ENCODE peak calls at places on chromosomes 6 and 20, in eight cellular contexts. C, B, X, U, Z, H, K and A are unnamed samples. For H3K4me1, the result is how much of the 10 kb centered on the place peaks cover.

GRCh38 chr20:59753836-59754235 is 149.5 kb downstream of the PHACTR3 start:
- DNase-seq in C (no peak), U (no peak), X (no peak), H (no peak), B (no peak), Z (no peak), K (no peak), A (no peak)

GRCh38 chr6:169169941-169170582 is 83.6 kb downstream of the THBS2 start:
- DNase-seq in B (no peak), K (peak), C (no peak), H (no peak), Z (no peak), X (no peak), U (no peak), A (peak)

GRCh38 chr6:138110229-138110628 is 3.0 kb upstream of the PERP start:
- DNase-seq in Z (no peak), K (no peak), B (no peak), U (no peak), X (no peak), C (no peak), H (no peak), A (no peak)

GRCh38 chr6:144344651-144345050 is 59.5 kb downstream of the UTRN start:
- DNase-seq in C (no peak), Z (no peak), X (no peak), B (no peak), K (no peak), U (no peak), H (no peak), A (no peak)

GRCh38 chr6:39998126-39998525 is 63.9 kb upstream of the MOCS1 start:
- DNase-seq in Z (no peak), X (no peak), K (no peak), H (no peak), C (no peak), U (no peak), B (no peak), A (no peak)

GRCh38 chr6:86215323-86215722 is 572.6 kb upstream of the SYNCRIP start:
- DNase-seq in B (no peak), U (no peak), Z (no peak), K (no peak), X (no peak), C (no peak), H (no peak), A (no peak)

GRCh38 chr6:18019539-18020534 is 32.4 kb upstream of the KIF13A start:
- DNase-seq in K (no peak), U (no peak), B (no peak), H (peak), X (no peak), C (no peak), Z (no peak), A (no peak)

GRCh38 chr6:130269969-130270635 is 47.4 kb upstream of the SAMD3 start:
- DNase-seq in K (no peak), C (no peak), X (no peak), Z (no peak), H (no peak), U (no peak), B (no peak), A (no peak)

GRCh38 chr6:159978291-159979135 is 9.6 kb downstream of the IGF2R start:
- DNase-seq in C (no peak), H (no peak), K (no peak), X (no peak), U (no peak), B (no peak), Z (no peak), A (no peak)

GRCh38 chr6:82906951-82907350 is 158.7 kb downstream of the UBE3D start:
- DNase-seq in X (no peak), B (no peak), K (no peak), Z (no peak), U (no peak), C (no peak), H (no peak), A (no peak)

GRCh38 chr6:151313060-151313459 is 73.3 kb downstream of the AKAP12 start:
- DNase-seq in H (no peak), K (no peak), B (no peak), C (no peak), X (no peak), U (no peak), Z (no peak), A (no peak)

GRCh38 chr6:168671028-168671862 is 230.3 kb downstream of the SMOC2 start:
- DNase-seq in U (no peak), H (no peak), X (no peak), K (peak), C (no peak), Z (no peak), B (no peak), A (no peak)

GRCh38 chr6:16168858-16169257 is 40.0 kb downstream of the MYLIP start:
- DNase-seq in C (peak), Z (no peak), B (no peak), K (no peak), U (no peak), H (no peak), X (no peak), A (no peak)

GRCh38 chr20:57708694-57709673 is 831 bp downstream of the PMEPA1 start:
- DNase-seq in U (no peak), Z (no peak), B (no peak), X (peak), C (peak), K (peak), H (peak), A (peak)
- H3K4me3 ChIP-seq in U (peak), Z (peak), B (peak), X (peak), C (peak), K (peak), H (peak), A (peak)

DNA sequence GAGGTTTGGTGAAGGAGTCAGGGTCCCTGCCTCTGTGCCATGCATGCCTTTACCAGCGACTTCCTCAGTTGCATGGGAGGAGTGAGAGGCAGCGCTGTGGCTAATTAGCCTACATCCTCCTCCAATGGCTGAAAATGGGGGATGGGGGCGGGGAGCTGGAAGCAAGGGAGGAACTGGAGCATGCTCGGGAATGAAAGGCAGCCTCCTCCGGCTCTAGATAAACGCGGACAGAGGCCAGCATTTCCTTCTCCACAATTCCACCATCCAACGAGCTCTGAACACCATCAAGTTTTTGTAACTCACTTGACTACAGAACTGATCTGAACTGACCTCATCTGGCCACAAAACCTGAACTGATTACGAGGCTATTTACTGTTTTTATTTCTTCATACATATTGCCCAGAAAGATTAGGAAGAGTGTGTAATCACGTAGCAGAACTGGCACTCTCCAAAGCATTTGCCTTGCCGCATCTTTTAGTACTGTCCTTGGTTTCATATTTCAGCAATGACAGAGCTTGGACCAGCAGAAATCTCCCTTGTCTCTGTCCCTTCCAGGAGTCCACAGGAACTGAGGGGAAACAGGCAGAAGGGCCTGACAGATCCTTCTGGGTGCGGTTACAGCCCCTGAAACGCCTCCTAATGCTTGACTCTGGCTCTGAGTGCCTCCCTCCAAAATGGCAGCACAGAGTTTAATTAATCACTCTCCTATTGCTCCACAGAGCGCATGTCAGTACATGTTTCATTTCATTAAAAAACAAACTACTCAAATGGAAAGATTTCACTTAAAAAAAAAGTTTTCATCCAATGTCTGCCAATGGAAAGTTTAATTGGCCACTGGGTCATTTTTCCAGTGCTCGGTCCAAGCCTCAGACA is 58.2 kb upstream of the TRAF3IP2 start:
- DNase-seq in Z (peak), X (peak), H (peak), B (no peak), C (peak), U (no peak), K (peak), A (peak)
- H3K4me1 ChIP-seq in Z (under half), X (under half), H (half or more), B (half or more), C (half or more), U (under half), K (under half), A (half or more)

DNA sequence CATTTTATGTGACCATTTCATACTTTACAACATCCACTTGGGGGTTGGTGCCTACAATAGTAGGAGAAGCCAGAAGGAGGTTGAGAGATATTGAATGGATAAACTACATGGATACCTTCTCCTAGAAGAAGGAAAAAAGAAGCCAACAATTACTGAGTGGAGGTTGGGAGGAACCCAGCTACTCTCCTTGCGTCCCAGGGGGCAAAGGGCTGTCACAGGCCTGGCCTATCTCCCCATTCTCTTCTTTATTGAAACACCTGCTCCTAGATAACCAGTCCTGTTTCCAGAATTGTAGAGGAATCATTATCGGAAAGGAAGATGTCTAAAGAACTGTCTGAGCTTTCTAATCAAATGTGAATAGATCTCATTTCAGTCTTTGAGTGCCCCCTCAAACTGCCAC is 115.1 kb downstream of the MAP7 start:
- DNase-seq in K (no peak), U (no peak), H (no peak), C (no peak), Z (no peak), B (no peak), X (no peak), A (no peak)
- H3K27ac ChIP-seq in K (no peak), U (peak), H (no peak), C (peak), Z (no peak), B (peak), X (no peak), A (peak)

GRCh38 chr6:1388927-1389790 is at the start of gene FOXF2:
- DNase-seq in H (no peak), K (peak), C (no peak), B (no peak), U (no peak), X (no peak), Z (no peak), A (no peak)

GRCh38 chr6:1390071-1390804 is 862 bp downstream of the FOXF2 start:
- DNase-seq in U (no peak), C (no peak), H (no peak), Z (no peak), B (no peak), K (peak), X (no peak), A (no peak)

GRCh38 chr6:1391692-1392309 is 2.4 kb downstream of the FOXF2 start:
- DNase-seq in U (no peak), H (no peak), K (no peak), X (no peak), B (no peak), Z (no peak), C (no peak), A (no peak)

GRCh38 chr6:1389791-1390070 is 355 bp downstream of the FOXF2 start:
- DNase-seq in Z (no peak), B (no peak), K (no peak), U (no peak), X (no peak), C (no peak), H (no peak), A (no peak)

DNA sequence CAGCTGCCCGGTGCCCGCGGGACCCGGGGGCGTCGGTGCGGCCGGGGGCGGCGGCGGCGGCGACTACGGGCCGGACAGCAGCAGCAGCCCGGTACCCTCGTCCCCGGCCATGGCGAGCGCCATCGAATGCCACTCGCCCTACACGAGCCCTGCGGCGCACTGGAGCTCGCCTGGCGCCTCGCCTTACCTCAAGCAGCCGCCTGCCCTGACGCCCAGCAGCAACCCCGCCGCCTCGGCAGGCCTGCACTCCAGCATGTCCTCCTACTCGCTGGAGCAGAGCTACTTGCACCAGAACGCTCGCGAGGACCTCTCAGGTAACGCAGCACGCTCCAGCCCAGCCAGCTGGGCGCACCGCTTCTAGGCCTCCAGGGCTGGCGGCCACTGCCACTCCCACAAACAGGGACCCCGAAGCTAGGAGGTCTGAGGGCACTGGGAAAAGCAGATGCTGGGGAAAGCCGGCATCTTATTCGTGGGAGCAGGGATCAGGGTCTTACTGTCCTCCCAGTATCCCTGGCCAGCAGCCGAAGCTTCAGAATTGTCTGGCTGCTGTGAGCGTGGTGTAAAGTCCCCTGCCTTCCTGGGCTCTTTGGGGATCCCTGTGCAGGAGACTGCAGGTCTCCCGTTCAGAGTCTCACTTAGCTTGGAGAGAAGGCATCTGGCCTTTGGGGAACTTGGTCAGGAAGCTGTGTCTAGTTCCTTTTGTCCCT is 1.6 kb downstream of the FOXF2 start:
- DNase-seq in C (peak), U (no peak), Z (no peak), H (no peak), X (no peak), K (peak), B (no peak), A (no peak)
- H3K4me3 ChIP-seq in C (peak), U (no peak), Z (peak), H (peak), X (no peak), K (no peak), B (peak), A (peak)

DNA sequence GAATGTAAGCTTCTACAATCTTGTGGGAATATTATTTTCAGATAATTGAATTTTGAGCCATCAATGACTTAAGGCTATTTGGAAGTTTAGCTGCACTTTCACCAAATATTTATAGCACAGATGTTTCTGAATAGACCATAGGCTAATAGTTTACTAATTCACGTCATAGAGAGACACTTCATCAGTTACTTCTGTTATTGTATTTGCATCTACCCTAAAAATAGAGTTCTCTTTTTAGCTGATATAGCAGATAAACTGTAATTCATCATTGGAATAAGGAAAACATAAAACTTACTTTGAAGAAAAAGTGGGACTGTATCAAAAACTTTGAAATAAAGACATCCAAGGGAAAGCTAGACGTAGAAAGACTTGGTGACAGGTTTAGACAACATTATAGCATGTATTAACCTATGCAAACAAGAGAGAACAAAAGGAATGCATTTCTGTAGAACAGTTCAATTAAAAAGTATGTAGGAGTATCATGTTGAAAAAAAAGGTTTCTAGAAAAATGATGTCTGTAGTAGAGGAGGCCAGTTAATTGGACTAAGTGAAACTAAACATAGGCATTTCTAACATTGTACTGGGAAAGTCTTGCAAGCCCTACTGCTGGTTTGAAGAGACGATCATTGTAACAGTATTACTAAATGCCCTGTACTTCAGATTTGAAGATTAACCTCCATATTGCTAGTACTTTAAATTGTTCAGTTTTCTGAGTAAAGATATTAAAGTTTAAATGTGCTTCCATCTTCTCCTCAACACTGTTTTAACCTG is 123.3 kb downstream of the ZFAND3 start:
- DNase-seq in C (no peak), U (no peak), K (no peak), B (no peak), Z (no peak), X (no peak), H (no peak), A (no peak)
- H3K4me1 ChIP-seq in C (under half), U (under half), K (under half), B (under half), Z (under half), X (under half), H (half or more), A (under half)

GRCh38 chr20:64255361-64256281 is at the start of gene PCMTD2:
- DNase-seq in C (peak), K (peak), B (peak), X (peak), Z (peak), U (peak), H (peak), A (peak)

GRCh38 chr20:64256282-64256947 is 867 bp downstream of the PCMTD2 start:
- DNase-seq in C (no peak), K (no peak), B (no peak), U (no peak), Z (no peak), H (no peak), X (no peak), A (no peak)

GRCh38 chr20:64254571-64255360 is 782 bp upstream of the PCMTD2 start:
- DNase-seq in Z (no peak), H (no peak), B (no peak), U (peak), X (no peak), K (no peak), C (no peak), A (peak)

GRCh38 chr20:64258071-64258823 is 2.7 kb downstream of the PCMTD2 start:
- DNase-seq in B (no peak), H (no peak), U (no peak), K (no peak), X (no peak), Z (no peak), C (no peak), A (no peak)

DNA sequence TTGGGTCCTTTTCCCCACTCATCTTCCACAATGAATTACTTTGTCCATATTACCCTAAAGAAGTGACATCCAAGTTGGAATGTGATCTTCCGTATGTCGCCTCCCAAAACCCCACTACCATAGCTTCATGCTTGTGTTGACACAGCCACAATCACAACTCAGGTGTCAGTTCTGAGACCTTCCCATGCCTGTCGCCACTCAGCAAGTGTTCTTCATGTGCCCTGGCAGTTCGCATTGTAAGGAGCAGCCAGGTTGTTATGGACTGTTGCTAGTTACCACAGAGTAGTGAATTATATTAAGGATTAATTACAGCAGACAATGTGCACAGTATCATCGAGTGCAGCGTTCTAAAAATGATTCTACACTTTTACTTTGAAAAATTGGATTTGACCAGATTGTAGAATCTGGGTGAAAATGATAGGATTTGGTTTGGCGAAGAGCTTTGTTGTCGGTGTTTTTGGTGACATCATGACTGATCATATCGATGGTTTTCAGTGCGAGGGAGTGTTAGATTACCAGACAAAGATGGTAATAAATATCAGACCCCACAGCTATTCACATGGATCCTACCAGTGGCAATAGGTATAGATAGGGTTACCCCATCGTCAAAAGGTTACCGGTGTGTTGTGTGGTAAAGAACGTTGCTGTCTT is 1.7 kb downstream of the PCMTD2 start:
- DNase-seq in H (no peak), X (no peak), C (no peak), B (no peak), U (no peak), K (no peak), Z (no peak), A (no peak)
- H3K27ac ChIP-seq in H (peak), X (no peak), C (no peak), B (no peak), U (no peak), K (no peak), Z (no peak), A (peak)